ENCODE peak calls at places on chromosomes 16 and 17, in ten cellular contexts. Q, N, G, L, Z, U, J, I, O and V are unnamed samples.

GRCh38 chr17:39926588-39927100 is 757 bp downstream of the ORMDL3 start:
- DNase-seq in J (peak; percentile 37), L (peak; percentile 39), U (no peak), I (no peak), Z (peak; percentile 30), G (peak; percentile 35), N (peak; percentile 40), Q (no peak), O (peak; percentile 59), V (no peak)

GRCh38 chr16:74563828-74564263 is 43.1 kb downstream of the GLG1 start:
- DNase-seq in N (no peak), Q (no peak), U (no peak), L (no peak), J (no peak), G (peak; percentile 93), I (no peak), O (peak; percentile 10), Z (no peak), V (peak; percentile 12)

GRCh38 chr17:21452377-21453143 is 76.4 kb downstream of the KCNJ12 start:
- DNase-seq in I (peak; percentile 43), Z (no peak), O (peak; percentile 18), J (no peak), Q (no peak), G (peak; percentile 90), L (no peak), N (no peak), U (peak; percentile 4), V (peak; percentile 44)

GRCh38 chr16:88714420-88715302 is 8.4 kb downstream of the CTU2 start:
- DNase-seq in N (no peak), G (no peak), L (no peak), I (no peak), O (no peak), Z (no peak), J (no peak), U (no peak), Q (no peak), V (no peak)

GRCh38 chr16:17836868-17837602 is 366.3 kb upstream of the XYLT1 start:
- DNase-seq in Z (no peak), I (peak; percentile 93), Q (no peak), J (no peak), O (no peak), L (no peak), G (peak; percentile 4), N (no peak), U (peak; percentile 96), V (peak; percentile 90)

GRCh38 chr16:3950343-3951193 is 70.1 kb upstream of the CREBBP start:
- DNase-seq in I (peak; percentile 76), O (no peak), L (no peak), J (no peak), Z (no peak), N (no peak), Q (no peak), G (no peak), U (peak; percentile 91), V (peak; percentile 97)

GRCh38 chr16:1792836-1793577 is 498 bp downstream of the IGFALS start:
- DNase-seq in N (no peak), Z (no peak), U (no peak), O (no peak), L (no peak), G (no peak), Q (no peak), I (no peak), J (no peak), V (no peak)

GRCh38 chr17:1074886-1075665 is 78.1 kb downstream of the TIMM22 start:
- DNase-seq in Z (no peak), G (no peak), U (no peak), O (no peak), L (no peak), Q (no peak), N (no peak), I (no peak), J (no peak), V (no peak)

GRCh38 chr17:76529224-76529642 is 8.3 kb downstream of the CYGB start:
- DNase-seq in N (no peak), I (peak; percentile 88), L (no peak), U (peak; percentile 86), Z (no peak), J (no peak), Q (no peak), O (no peak), G (peak; percentile 42), V (peak; percentile 98)

GRCh38 chr17:83171661-83172060 is 92.3 kb downstream of the METRNL start:
- DNase-seq in J (no peak), Z (no peak), L (no peak), Q (no peak), N (no peak), O (no peak), U (no peak), I (no peak), G (no peak), V (no peak)

GRCh38 chr16:88988980-88989791 is 12.2 kb upstream of the CBFA2T3 start:
- DNase-seq in O (no peak), N (no peak), I (no peak), U (no peak), Z (no peak), J (no peak), Q (no peak), G (no peak), L (no peak), V (no peak)

GRCh38 chr17:42676424-42677011 is at the start of gene PLEKHH3:
- DNase-seq in L (no peak), U (no peak), Z (peak; percentile 42), I (no peak), O (no peak), N (no peak), G (no peak), Q (no peak), J (no peak), V (no peak)

GRCh38 chr16:85391769-85392583 is 221.1 kb upstream of the GSE1 start:
- DNase-seq in J (no peak), L (no peak), N (no peak), O (no peak), Z (no peak), Q (no peak), I (no peak), G (no peak), U (no peak), V (no peak)

GRCh38 chr17:79944821-79945391 is 90.8 kb downstream of the TBC1D16 start:
- DNase-seq in Q (no peak), G (no peak), I (no peak), J (no peak), L (no peak), U (no peak), N (no peak), Z (no peak), O (no peak), V (no peak)

GRCh38 chr16:88784074-88784855 is 755 bp downstream of the PIEZO1 start:
- DNase-seq in O (peak; percentile 52), Q (peak; percentile 72), U (no peak), N (no peak), Z (no peak), L (peak; percentile 31), J (no peak), G (peak; percentile 65), I (no peak), V (peak; percentile 76)

GRCh38 chr17:51260960-51261958 is 913 bp downstream of the UTP18 start:
- DNase-seq in U (no peak), O (peak; percentile 77), N (peak; percentile 73), Q (no peak), L (peak; percentile 78), J (peak; percentile 70), Z (peak; percentile 75), G (peak; percentile 33), I (no peak), V (no peak)

GRCh38 chr17:73091770-73092517 is 544 bp downstream of the SLC39A11 start:
- DNase-seq in G (peak; percentile 67), O (peak; percentile 3), U (no peak), Q (no peak), L (no peak), N (no peak), I (no peak), J (no peak), Z (peak; percentile 40), V (no peak)

GRCh38 chr16:27784351-27785306 is 234.7 kb downstream of the KATNIP start:
- DNase-seq in Z (no peak), N (no peak), L (no peak), I (no peak), Q (no peak), J (no peak), G (no peak), U (no peak), O (no peak), V (no peak)

GRCh38 chr17:79388556-79389295 is 222.1 kb downstream of the RBFOX3 start:
- DNase-seq in L (no peak), N (no peak), Z (peak; percentile 71), G (peak; percentile 1), O (peak; percentile 8), Q (peak; percentile 7), U (no peak), I (no peak), J (no peak), V (no peak)

GRCh38 chr16:65684230-65684629 is 562.4 kb upstream of the CDH11 start:
- DNase-seq in U (no peak), O (no peak), I (no peak), Z (no peak), L (no peak), N (no peak), G (peak; percentile 13), Q (no peak), J (no peak), V (no peak)

GRCh38 chr16:81035975-81036750 is 521 bp downstream of the ATMIN start:
- DNase-seq in G (no peak), L (peak; percentile 43), I (no peak), N (no peak), U (no peak), O (peak; percentile 40), Q (no peak), J (no peak), Z (peak; percentile 17), V (peak; percentile 11)

GRCh38 chr16:66719246-66719645 is 22.7 kb upstream of the CMTM4 start:
- DNase-seq in J (no peak), O (no peak), G (no peak), N (no peak), L (no peak), U (no peak), Z (no peak), I (no peak), Q (no peak), V (no peak)